ENCODE peak calls at places on chromosomes 4 and X, in ten cellular contexts. J, A, Q, W, M, T, R, E, P and U are unnamed samples. For H3K27me3, the result is how much of the 10 kb centered on the place peaks cover.

GRCh38 chrX:46750829-46751228 is 8.1 kb downstream of the SLC9A7 start:
- DNase-seq in J (no peak), A (no peak), Q (no peak), W (no peak), M (no peak), T (no peak), R (no peak), E (no peak), P (no peak), U (peak)

GRCh38 chr4:32106767-32107166 is 1386.6 kb downstream of the PCDH7 start:
- DNase-seq in J (no peak), A (no peak), Q (no peak), W (no peak), M (no peak), T (no peak), R (no peak), E (no peak), P (no peak), U (no peak)

GRCh38 chrX:120753413-120754251 is 122.0 kb downstream of the CT47B1 start:
- DNase-seq in J (no peak), A (no peak), Q (no peak), W (no peak), M (no peak), T (no peak), R (no peak), E (peak), P (no peak), U (no peak)

GRCh38 chr4:134585972-134586371 is 384.4 kb upstream of the PABPC4L start:
- DNase-seq in J (no peak), A (no peak), Q (no peak), W (no peak), M (no peak), T (no peak), R (no peak), E (no peak), P (no peak), U (no peak)

GRCh38 chr4:129929984-129930383 is 834.0 kb downstream of the C4orf33 start:
- DNase-seq in J (no peak), A (no peak), Q (peak), W (no peak), M (no peak), T (peak), R (no peak), E (no peak), P (no peak), U (no peak)

GRCh38 chr4:177077095-177077494 is 232.6 kb upstream of the NEIL3 start:
- DNase-seq in J (no peak), A (no peak), Q (no peak), W (no peak), M (no peak), T (no peak), R (no peak), E (no peak), P (no peak), U (no peak)

GRCh38 chr4:108834167-108834566 is 71.3 kb upstream of the ETNPPL start:
- DNase-seq in J (no peak), A (no peak), Q (no peak), W (no peak), M (no peak), T (no peak), R (peak), E (no peak), P (no peak), U (no peak)

GRCh38 chr4:148935179-148935578 is 493.0 kb upstream of the NR3C2 start:
- DNase-seq in J (no peak), A (no peak), Q (no peak), W (no peak), M (no peak), T (no peak), R (no peak), E (no peak), P (no peak), U (no peak)

GRCh38 chr4:1998296-1998695 is 10.5 kb downstream of the NELFA start:
- DNase-seq in J (no peak), A (no peak), Q (no peak), W (no peak), M (no peak), T (no peak), R (no peak), E (no peak), P (no peak), U (no peak)

GRCh38 chr4:41319553-41319952 is 62.8 kb downstream of the UCHL1 start:
- DNase-seq in J (no peak), A (no peak), Q (no peak), W (no peak), M (no peak), T (no peak), R (no peak), E (no peak), P (peak), U (no peak)

GRCh38 chr4:123546123-123546654 is 149.6 kb downstream of the SPRY1 start:
- DNase-seq in J (no peak), A (no peak), Q (no peak), W (no peak), M (no peak), T (no peak), R (no peak), E (peak), P (no peak), U (peak)

GRCh38 chr4:132180020-132180427 is 969.1 kb upstream of the PCDH10 start:
- DNase-seq in J (no peak), A (no peak), Q (no peak), W (no peak), M (no peak), T (no peak), R (peak), E (no peak), P (no peak), U (no peak)

GRCh38 chr4:166153539-166153938 is 280.5 kb downstream of the TLL1 start:
- DNase-seq in J (no peak), A (no peak), Q (no peak), W (no peak), M (no peak), T (no peak), R (no peak), E (no peak), P (no peak), U (no peak)
- TF ChIP-seq POLR2A in J (no peak), A (no peak), Q (no peak), W (no peak), M (no peak), T (no peak), R (no peak), E (no peak), P (no peak), U (no peak)

DNA sequence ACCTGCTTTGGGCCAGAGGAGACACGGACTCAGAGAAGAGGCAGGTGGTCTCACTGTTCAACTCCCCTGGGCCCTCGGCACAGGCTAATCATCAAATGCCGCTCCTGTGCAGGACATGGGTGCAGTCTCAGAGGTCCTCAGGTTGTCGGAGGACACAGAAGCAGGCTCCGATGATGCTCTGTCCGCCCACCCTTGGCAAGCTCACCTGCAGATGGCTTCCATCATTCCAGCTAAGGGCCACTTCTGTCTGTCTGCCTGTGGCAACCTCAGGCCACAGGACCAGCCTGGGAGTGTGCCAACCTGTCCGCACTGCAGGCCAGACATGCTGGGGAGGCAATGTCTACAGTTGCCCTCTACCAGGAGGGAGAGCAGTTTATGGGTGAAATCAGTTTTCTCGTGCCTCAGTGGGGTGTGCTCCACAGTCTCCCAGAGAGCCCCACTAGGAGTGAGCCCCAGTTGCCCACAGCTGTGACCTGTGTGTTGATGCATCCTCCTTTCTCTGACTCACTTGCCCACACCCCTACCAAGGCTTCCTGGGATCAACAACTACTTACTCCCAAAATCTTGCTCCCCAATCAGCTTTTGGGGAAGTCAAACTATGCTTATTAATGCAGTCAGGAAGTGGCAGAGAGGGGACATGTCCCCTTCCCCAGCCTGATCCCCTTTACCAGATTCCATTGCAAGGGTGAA is 55.9 kb downstream of the HTRA3 start:
- DNase-seq in J (no peak), A (no peak), Q (peak), W (peak), M (no peak), T (peak), R (no peak), E (no peak), P (no peak), U (no peak)
- H3K27me3 ChIP-seq in J (under half), A (under half), Q (under half), W (under half), M (under half), T (under half), R (under half), E (under half), P (under half), U (under half)

GRCh38 chr4:81565137-81565870 is 93.6 kb upstream of the RASGEF1B start:
- DNase-seq in J (peak), A (peak), Q (peak), W (peak), M (peak), T (peak), R (no peak), E (peak), P (no peak), U (peak)

GRCh38 chr4:81571105-81571504 is 99.4 kb upstream of the RASGEF1B start:
- DNase-seq in J (no peak), A (no peak), Q (no peak), W (no peak), M (no peak), T (no peak), R (no peak), E (no peak), P (no peak), U (no peak)

GRCh38 chr4:81564025-81564424 is 92.3 kb upstream of the RASGEF1B start:
- DNase-seq in J (no peak), A (no peak), Q (no peak), W (no peak), M (no peak), T (no peak), R (no peak), E (no peak), P (no peak), U (no peak)

GRCh38 chr4:81562093-81562492 is 90.4 kb upstream of the RASGEF1B start:
- DNase-seq in J (no peak), A (no peak), Q (no peak), W (no peak), M (no peak), T (no peak), R (no peak), E (no peak), P (no peak), U (no peak)

GRCh38 chr4:81566076-81566663 is 94.5 kb upstream of the RASGEF1B start:
- DNase-seq in J (no peak), A (no peak), Q (no peak), W (no peak), M (peak), T (no peak), R (no peak), E (no peak), P (no peak), U (no peak)
- H3K4me3 ChIP-seq in J (peak), A (peak), Q (no peak), W (no peak), M (peak), T (no peak), R (no peak), E (no peak), P (no peak), U (no peak)

DNA sequence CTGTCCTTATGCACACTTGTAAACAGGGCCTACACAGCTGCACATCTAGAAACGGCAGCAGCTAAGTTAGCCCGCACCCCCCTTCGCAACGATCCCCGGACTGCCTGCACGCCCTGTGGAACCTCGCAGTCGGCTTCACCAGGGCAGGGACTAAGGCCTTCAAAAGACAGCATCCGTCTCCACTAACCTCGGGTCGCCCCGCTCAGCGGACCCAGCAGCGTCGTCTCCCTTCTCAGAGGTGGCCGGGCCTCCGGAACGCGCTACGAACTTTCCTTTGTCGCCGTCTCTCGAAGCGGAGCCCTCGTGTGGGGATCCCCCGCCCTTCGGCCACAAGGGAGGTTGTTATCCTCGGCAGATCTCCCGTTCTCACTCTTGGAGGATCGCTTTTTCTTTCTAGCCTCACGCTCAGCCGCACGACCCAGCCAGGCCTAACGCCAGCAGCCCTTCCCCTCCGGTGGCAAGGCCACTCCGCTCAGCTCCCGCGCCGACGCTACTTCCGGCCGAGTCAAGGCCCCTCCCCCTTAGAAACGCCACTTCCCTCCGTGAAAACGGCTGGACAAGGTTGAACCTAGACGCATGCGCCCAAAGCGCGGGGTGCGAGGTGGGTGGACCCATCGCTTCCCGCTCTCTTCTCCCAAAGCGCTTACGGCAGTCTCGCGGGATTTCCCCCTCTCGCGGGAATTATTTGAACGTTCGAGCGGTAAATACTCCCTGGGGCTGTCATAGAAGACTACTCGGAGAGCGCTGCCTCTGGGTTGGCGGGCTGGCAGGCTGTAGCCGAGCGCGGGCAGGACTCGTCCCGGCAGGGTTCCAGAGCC is at the start of the genes DCAF16 and NCAPG:
- DNase-seq in J (peak), A (peak), Q (peak), W (peak), M (peak), T (peak), R (peak), E (peak), P (peak), U (peak)
- TF ChIP-seq POLR2A in J (peak), A (peak), Q (peak), W (peak), M (peak), T (peak), R (peak), E (peak), P (peak), U (peak)

DNA sequence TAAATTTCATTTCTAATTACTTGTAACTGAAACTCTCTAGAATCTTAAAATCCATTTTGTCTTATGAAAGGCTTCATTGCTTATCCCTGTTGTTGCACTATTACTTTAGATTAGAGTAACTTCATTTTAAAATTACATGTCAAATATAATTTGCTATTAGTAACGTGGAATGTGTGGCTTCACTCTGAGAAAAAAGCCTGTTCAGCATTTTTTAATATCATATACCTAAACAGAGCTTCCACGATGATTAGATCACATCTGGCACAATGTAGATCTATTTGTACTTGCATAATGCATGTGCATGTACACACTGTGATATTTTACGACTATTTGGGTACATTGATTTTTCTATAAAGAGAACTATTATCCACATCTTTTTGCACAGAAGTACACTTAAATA is 648.1 kb downstream of the RPA4 start:
- DNase-seq in J (no peak), A (no peak), Q (no peak), W (no peak), M (no peak), T (no peak), R (no peak), E (no peak), P (no peak), U (no peak)
- H3K27me3 ChIP-seq in J (under half), A (under half), Q (under half), W (under half), M (under half), T (under half), R (under half), E (under half), P (under half), U (under half)

DNA sequence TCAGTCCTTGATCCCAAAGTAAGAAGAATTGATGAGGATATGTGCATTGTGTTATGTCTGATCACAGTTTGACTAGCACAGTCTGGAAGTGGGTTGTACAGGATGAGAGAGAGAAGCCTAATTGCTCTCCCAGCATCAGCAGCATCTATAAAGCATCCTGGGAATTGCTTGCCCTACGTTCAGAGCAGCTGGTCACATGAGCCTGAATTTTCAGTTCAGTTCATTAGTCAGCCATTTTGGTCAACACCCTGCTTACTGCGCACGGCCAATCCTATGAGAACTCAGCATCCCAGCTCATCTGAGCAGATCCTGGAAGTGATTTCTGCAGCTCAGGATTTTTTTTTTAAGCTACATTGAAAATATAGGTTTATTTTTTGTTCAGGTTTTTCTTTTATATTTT is at the start of gene RUFY3:
- DNase-seq in J (no peak), A (no peak), Q (peak), W (peak), M (no peak), T (no peak), R (peak), E (no peak), P (no peak), U (peak)
- H3K4me3 ChIP-seq in J (peak), A (peak), Q (peak), W (peak), M (no peak), T (no peak), R (peak), E (peak), P (no peak), U (no peak)

GRCh38 chrX:149939271-149940014 is 1.2 kb upstream of the EOLA2 start:
- DNase-seq in J (peak), A (peak), Q (peak), W (peak), M (peak), T (peak), R (peak), E (peak), P (peak), U (peak)
- TF ChIP-seq POLR2A in J (no peak), A (no peak), Q (no peak), W (peak), M (no peak), T (no peak), R (peak), E (no peak), P (no peak), U (no peak)